ENCODE peak calls at places on chromosomes 3 and 15, in seven cellular contexts. X, N, V, O, R, C and E are unnamed samples. For H3K4me1 and H3K9me3, the result is how much of the 10 kb centered on the place peaks cover.

GRCh38 chr3:169940486-169941181 is 26.0 kb upstream of the SEC62 start:
- DNase-seq in X (no peak), N (no peak), V (no peak), O (no peak), R (no peak), C (no peak), E (no peak)

GRCh38 chr15:29451201-29451781 is 181.7 kb upstream of the NSMCE3 start:
- DNase-seq in X (peak), N (no peak), V (no peak), O (no peak), R (no peak), C (no peak), E (no peak)

GRCh38 chr15:36883705-36884355 is 216.5 kb downstream of the MEIS2 start:
- DNase-seq in X (peak), N (peak), V (peak), O (peak), R (peak), C (peak), E (peak)

GRCh38 chr3:107431298-107432012 is 54.2 kb downstream of the CCDC54 start:
- DNase-seq in X (peak), N (peak), V (peak), O (peak), R (peak), C (peak), E (peak)

GRCh38 chr3:138625707-138626365 is 17.3 kb downstream of the FAIM start:
- DNase-seq in X (no peak), N (no peak), V (no peak), O (no peak), R (no peak), C (no peak), E (no peak)

GRCh38 chr3:135109681-135110080 is 314.6 kb downstream of the EPHB1 start:
- DNase-seq in X (no peak), N (no peak), V (no peak), O (no peak), R (no peak), C (no peak), E (no peak)

GRCh38 chr3:195066441-195066841 is 204.5 kb downstream of the XXYLT1 start:
- DNase-seq in X (no peak), N (no peak), V (no peak), O (no peak), R (peak), C (no peak), E (no peak)

GRCh38 chr3:190117995-190118394 is 2.7 kb downstream of the P3H2 start:
- DNase-seq in X (no peak), N (no peak), V (no peak), O (no peak), R (no peak), C (no peak), E (no peak)

GRCh38 chr3:70861855-70862254 is 549.4 kb upstream of the MDFIC2 start:
- DNase-seq in X (no peak), N (no peak), V (no peak), O (no peak), R (no peak), C (no peak), E (no peak)

GRCh38 chr3:178546079-178546478 is 9.8 kb downstream of the KCNMB2 start:
- DNase-seq in X (no peak), N (no peak), V (no peak), O (no peak), R (no peak), C (no peak), E (no peak)

GRCh38 chr15:57329582-57330367 is 46.5 kb upstream of the CGNL1 start:
- DNase-seq in X (no peak), N (no peak), V (no peak), O (no peak), R (no peak), C (no peak), E (no peak)

GRCh38 chr3:57951106-57951882 is 56.9 kb upstream of the FLNB start:
- DNase-seq in X (no peak), N (peak), V (peak), O (peak), R (peak), C (no peak), E (peak)

GRCh38 chr3:101167341-101167740 is 153.0 kb downstream of the IMPG2 start:
- DNase-seq in X (no peak), N (no peak), V (no peak), O (no peak), R (no peak), C (no peak), E (no peak)

GRCh38 chr3:111928613-111929012 is 50.2 kb upstream of the ABHD10 start:
- DNase-seq in X (no peak), N (no peak), V (no peak), O (no peak), R (no peak), C (no peak), E (no peak)

GRCh38 chr3:133153382-133153781 is 115.2 kb downstream of the TMEM108 start:
- DNase-seq in X (no peak), N (no peak), V (no peak), O (no peak), R (no peak), C (no peak), E (no peak)

GRCh38 chr3:65314265-65314664 is 626.5 kb upstream of the ADAMTS9 start:
- DNase-seq in X (no peak), N (no peak), V (no peak), O (no peak), R (no peak), C (no peak), E (no peak)

GRCh38 chr3:134699141-134699711 is 48.4 kb upstream of the KY start:
- DNase-seq in X (no peak), N (no peak), V (no peak), O (no peak), R (no peak), C (no peak), E (no peak)

GRCh38 chr3:191387441-191388077 is 57.2 kb upstream of the UTS2B start:
- DNase-seq in X (no peak), N (no peak), V (no peak), O (no peak), R (no peak), C (no peak), E (no peak)

GRCh38 chr3:175356899-175357324 is 497.8 kb downstream of the NAALADL2 start:
- DNase-seq in X (no peak), N (no peak), V (no peak), O (no peak), R (no peak), C (no peak), E (no peak)

GRCh38 chr3:156723182-156723619 is 48.8 kb downstream of the TIPARP start:
- DNase-seq in X (no peak), N (no peak), V (no peak), O (no peak), R (no peak), C (no peak), E (no peak)
- H3K4me1 ChIP-seq in X (under half), N (under half), V (under half), O (under half), R (under half), C (under half), E (under half)

GRCh38 chr3:126551839-126552687 is 6.7 kb downstream of the C3orf22 start:
- DNase-seq in X (no peak), N (peak), V (no peak), O (peak), R (peak), C (peak), E (no peak)
- H3K4me3 ChIP-seq in X (no peak), N (no peak), V (no peak), O (no peak), R (no peak), C (no peak), E (no peak)

DNA sequence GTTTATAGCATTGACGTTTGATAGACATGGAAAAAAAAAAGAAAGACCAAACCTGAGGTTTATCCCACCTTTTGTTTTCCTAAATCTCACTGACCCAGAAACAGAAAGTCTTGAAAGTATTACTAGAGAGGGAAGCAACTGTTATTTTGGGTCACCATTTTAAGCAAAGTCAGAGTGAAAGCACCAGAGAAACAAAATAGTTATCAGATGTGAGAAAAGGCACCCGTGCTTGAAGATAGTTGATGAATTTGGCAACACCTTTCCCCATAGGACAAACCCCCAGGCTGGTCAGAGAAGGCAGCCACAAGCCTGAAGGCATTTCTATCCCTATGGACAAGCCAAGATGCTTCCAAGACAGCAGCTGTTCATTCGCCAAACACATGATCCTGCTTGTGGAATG is 171.0 kb downstream of the ERC2 start:
- DNase-seq in X (no peak), N (no peak), V (no peak), O (no peak), R (no peak), C (no peak), E (no peak)
- H3K9me3 ChIP-seq in X (under half), N (under half), V (under half), O (under half), R (under half), C (under half), E (under half)

DNA sequence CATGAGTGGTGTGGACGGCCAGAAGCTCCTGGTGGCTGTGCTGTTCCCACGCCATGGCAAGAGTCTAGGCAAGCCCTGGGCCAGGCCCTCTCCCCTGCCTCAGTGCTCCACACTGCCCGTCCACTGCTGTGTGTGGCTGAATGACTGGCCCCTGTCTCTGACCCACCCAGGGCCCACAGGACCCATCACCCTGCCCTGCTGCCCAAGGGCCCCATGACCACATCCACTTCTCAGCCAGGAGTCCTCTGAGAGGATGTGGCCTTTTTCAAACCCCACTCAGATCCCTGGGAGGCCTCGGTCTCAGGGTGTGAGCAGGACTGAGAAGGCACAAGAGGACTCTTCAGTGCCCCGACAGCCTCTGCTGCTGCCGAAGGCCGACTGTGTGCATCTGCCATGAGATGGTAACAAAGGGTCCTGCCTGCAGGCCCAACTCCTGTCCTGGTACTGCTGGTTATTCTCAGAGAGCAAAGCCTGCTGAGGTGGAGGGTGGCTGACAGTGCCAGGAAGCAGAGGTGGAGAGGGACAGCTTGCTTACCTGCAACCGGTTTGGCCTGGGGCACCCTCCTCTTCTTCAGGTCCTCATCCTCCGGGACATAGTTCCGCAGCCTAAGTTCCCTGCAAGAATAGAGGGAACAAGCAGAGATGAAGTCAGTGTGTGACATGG is 47.5 kb downstream of the PTH1R start:
- DNase-seq in X (no peak), N (peak), V (no peak), O (peak), R (peak), C (no peak), E (no peak)
- H3K4me1 ChIP-seq in X (under half), N (under half), V (half or more), O (under half), R (half or more), C (under half), E (under half)

DNA sequence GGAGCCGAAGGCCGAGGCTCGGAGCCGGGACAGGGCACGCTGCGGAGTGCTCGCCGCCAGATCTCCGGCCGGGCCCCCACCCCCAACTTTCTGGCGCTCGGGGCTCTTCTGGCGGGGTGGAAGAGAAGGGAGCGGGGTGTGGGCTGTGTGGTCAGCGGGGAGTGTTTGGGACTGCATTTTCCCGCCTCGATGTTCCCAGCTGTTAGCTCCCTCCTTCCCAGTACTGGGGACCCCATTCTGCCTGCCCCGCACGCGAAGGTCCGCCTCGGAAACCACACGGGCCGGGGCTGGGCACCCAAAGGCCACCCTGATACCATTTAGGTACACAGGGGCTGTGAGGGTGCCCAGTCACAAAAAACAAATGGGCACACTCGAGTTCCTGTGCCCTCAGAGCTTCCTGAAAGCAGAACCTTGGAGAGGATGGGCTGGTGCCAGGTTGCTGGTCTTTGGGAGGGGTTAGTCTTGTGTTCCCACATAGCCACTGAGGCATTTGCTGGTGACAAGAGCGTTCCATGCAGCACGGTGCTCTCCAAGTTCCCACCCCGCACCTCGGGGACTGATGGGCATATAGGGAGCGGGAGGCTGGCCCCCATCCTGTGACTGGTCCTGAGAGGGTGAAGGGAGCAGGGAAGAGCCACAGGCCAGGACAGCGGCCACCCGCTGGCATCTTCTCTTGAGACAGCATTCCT is 621 bp downstream of the TYRO3 start:
- DNase-seq in X (peak), N (no peak), V (no peak), O (no peak), R (no peak), C (no peak), E (no peak)
- H3K4me3 ChIP-seq in X (peak), N (peak), V (peak), O (peak), R (peak), C (peak), E (peak)